ENCODE peak calls at places on chromosomes 1 and 21, in six cellular contexts. I, E, F, W, Z and L are unnamed samples.

GRCh38 chr1:220485131-220485530 is 42.8 kb upstream of the MARK1 start:
- DNase-seq in I (no peak), E (no peak), F (no peak), W (no peak), Z (no peak), L (no peak)

GRCh38 chr1:205983925-205984725 is 19.1 kb downstream of the RAB7B start:
- DNase-seq in I (peak; percentile 64), E (peak; percentile 66), F (peak; percentile 63), W (peak; percentile 89), Z (no peak), L (peak; percentile 47)

GRCh38 chr1:64183380-64183984 is 19.9 kb upstream of the UBE2U start:
- DNase-seq in I (no peak), E (no peak), F (peak; percentile 71), W (no peak), Z (no peak), L (peak; percentile 53)

GRCh38 chr1:182229451-182229850 is 162.1 kb downstream of the GLUL start:
- DNase-seq in I (no peak), E (no peak), F (no peak), W (no peak), Z (no peak), L (peak; percentile 55)

GRCh38 chr1:9165396-9165795 is 36.5 kb upstream of the GPR157 start:
- DNase-seq in I (no peak), E (no peak), F (no peak), W (no peak), Z (no peak), L (no peak)

GRCh38 chr1:72230746-72231145 is 51.6 kb downstream of the NEGR1 start:
- DNase-seq in I (no peak), E (no peak), F (peak; percentile 63), W (no peak), Z (no peak), L (peak; percentile 65)

GRCh38 chr1:87683557-87683956 is 354.9 kb downstream of the LMO4 start:
- DNase-seq in I (no peak), E (no peak), F (no peak), W (no peak), Z (no peak), L (no peak)

GRCh38 chr1:232534552-232535517 is 95.1 kb downstream of the SIPA1L2 start:
- DNase-seq in I (no peak), E (no peak), F (no peak), W (no peak), Z (no peak), L (no peak)

GRCh38 chr1:162077900-162078299 is 8.4 kb downstream of the NOS1AP start:
- DNase-seq in I (no peak), E (no peak), F (no peak), W (no peak), Z (no peak), L (no peak)

GRCh38 chr1:53249706-53250105 is 11.4 kb upstream of the MAGOH start:
- DNase-seq in I (no peak), E (no peak), F (no peak), W (no peak), Z (no peak), L (no peak)

GRCh38 chr1:9129391-9130041 is 614 bp upstream of the GPR157 start:
- DNase-seq in I (peak; percentile 90), E (peak; percentile 98), F (peak; percentile 44), W (peak; percentile 92), Z (no peak), L (no peak)

GRCh38 chr1:65998763-65999583 is 206.3 kb downstream of the PDE4B start:
- DNase-seq in I (no peak), E (no peak), F (no peak), W (no peak), Z (no peak), L (no peak)

GRCh38 chr1:196309386-196309785 is 298.9 kb downstream of the KCNT2 start:
- DNase-seq in I (no peak), E (no peak), F (peak; percentile 62), W (no peak), Z (peak; percentile 32), L (peak; percentile 9)
- TF ChIP-seq CTCF in I (peak; percentile 30), E (no peak), F (peak; percentile 37), W (peak; percentile 5), Z (no peak), L (no peak)

DNA sequence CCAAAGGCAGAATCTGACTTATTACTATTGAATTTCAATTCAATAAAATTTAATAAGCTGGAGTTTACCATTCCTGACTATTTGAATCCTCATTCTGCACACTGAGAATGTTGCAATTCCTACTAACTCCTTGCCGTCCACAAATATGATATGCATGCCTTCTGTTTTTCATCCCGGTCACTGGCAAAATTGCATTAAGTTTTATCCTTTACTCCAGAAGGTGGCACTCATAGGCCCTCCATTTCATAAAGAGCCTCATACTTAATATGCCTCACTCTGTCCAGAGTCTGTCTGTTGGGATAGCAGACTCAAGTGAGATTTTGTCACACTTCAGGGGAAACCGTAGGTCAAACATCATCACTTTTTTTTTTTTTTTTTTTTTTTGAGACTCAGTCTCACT is 27.4 kb downstream of the F11R start:
- DNase-seq in I (no peak), E (no peak), F (peak; percentile 73), W (peak; percentile 27), Z (peak; percentile 42), L (peak; percentile 48)
- H3K4me3 ChIP-seq in I (no peak overlapping the region), E (no peak overlapping the region), F (no peak overlapping the region), W (no peak overlapping the region), Z (no peak overlapping the region), L (no peak overlapping the region)

GRCh38 chr21:34890724-34891609 is 158.1 kb downstream of the RUNX1 start:
- DNase-seq in I (no peak), E (peak; percentile 47), F (no peak), W (peak; percentile 13), Z (no peak), L (peak; percentile 76)
- TF ChIP-seq CTCF in I (no peak), E (no peak), F (no peak), W (no peak), Z (peak; percentile 16), L (no peak)

DNA sequence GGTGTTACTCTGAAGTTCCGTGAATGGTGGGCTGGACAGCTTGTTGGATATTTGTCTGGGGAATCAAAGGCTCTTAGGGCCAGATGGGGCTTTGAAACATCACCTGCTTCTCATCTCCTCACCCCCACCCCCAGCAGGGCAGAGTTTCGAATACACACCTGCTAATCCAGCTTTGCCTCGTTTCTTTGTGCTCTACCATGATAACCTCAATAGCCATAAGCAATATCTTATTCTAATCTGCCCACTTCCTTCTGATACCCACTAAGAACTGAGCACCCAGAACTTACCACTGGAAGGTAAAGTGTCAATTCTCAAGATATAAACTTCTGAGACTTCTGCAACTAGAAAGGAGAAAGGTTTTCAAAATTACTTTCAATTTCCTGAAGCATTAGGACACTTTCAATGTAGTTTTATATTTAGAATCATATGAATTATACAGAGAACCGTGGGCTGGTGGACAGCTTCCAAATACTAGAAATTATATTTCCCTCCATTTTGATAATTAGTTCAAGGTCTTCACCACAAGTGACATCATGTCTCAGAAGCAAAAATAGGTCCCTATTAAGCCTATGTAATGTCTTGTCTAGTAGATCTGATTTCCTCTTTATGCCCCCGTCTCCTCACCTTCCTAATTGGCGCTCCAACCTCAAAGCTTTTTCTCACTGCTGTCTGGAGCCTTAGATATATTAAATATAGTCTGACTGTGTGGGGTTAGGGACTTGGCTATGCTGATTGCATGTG is 64.4 kb upstream of the NEK2 start:
- DNase-seq in I (no peak), E (no peak), F (no peak), W (no peak), Z (no peak), L (no peak)
- H3K4me3 ChIP-seq in I (no peak overlapping the region), E (no peak overlapping the region), F (no peak overlapping the region), W (no peak overlapping the region), Z (no peak overlapping the region), L (no peak overlapping the region)

GRCh38 chr1:226026833-226027232 is 27.7 kb upstream of the SDE2 start:
- DNase-seq in I (no peak), E (no peak), F (no peak), W (no peak), Z (no peak), L (no peak)

GRCh38 chr1:226029093-226029496 is 30.0 kb upstream of the SDE2 start:
- DNase-seq in I (no peak), E (peak; percentile 78), F (no peak), W (peak; percentile 12), Z (no peak), L (no peak)

GRCh38 chr1:226033599-226034390 is 28.7 kb upstream of the H3-3A start:
- DNase-seq in I (no peak), E (no peak), F (no peak), W (no peak), Z (no peak), L (no peak)

GRCh38 chr1:226027861-226028260 is 28.7 kb upstream of the SDE2 start:
- DNase-seq in I (no peak), E (peak; percentile 54), F (peak; percentile 6), W (no peak), Z (no peak), L (no peak)

DNA sequence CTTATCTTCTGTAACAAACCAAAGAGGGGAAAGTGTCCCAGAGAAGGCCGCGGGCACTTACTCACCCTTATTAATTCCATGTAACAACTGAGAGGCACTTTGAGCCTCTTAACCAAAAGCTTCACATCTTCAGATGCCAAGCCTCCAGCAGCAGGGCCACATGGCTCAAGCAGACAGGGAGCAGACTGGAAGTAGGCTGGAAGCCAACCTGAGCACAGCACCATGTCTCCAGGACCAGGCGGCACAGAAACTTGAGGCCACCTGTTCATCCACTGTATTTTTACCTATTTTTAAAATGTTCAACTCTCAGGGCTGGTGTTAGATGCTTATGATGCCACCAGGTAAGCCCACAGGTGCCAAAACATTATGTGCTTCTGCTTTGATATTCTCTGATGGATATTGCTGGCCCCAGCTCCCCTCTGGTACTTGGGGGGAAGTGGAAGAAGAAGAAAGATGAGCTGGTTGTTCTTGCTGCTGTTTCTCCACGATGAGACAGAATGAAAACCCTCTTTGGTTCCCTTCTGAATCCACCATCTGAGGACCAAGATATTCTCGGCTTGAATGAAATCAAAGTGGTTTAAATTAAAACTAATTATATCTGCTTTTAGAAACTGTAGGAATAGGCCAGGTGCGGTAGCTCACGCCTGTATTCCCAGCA is 30.6 kb upstream of the SDE2 start:
- DNase-seq in I (no peak), E (peak; percentile 39), F (no peak), W (no peak), Z (no peak), L (no peak)
- TF ChIP-seq CTCF in I (no peak), E (no peak), F (no peak), W (no peak), Z (no peak), L (no peak)

GRCh38 chr1:117658676-117659075 is 52.8 kb downstream of the TENT5C start:
- DNase-seq in I (no peak), E (peak; percentile 63), F (no peak), W (no peak), Z (no peak), L (no peak)
- H3K4me3 ChIP-seq in I (no peak overlapping the region), E (no peak overlapping the region), F (no peak overlapping the region), W (no peak overlapping the region), Z (no peak overlapping the region), L (no peak overlapping the region)

DNA sequence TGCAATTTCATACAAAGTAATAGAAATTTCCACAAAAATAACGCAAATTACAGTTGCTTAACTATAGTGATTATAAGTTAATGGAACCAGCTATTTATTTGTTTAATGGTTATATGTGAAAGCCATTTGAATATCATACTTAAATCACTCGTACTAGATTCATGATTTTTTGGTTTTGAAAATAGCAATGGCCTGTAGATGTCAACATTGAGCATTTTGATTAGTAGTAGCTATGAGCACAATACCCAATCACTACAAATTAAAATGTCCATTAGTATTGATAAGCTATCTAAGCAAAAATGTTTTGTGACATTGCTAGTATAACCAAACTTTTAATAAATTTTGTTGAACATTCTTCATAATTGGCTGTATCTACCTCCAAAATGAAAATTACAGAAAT is 10.0 kb downstream of the COL24A1 start:
- DNase-seq in I (no peak), E (no peak), F (no peak), W (no peak), Z (no peak), L (no peak)
- TF ChIP-seq CTCF in I (no peak), E (no peak), F (peak; percentile 23), W (no peak), Z (no peak), L (peak; percentile 16)